ENCODE peak calls at places on chromosomes 5 and 9, in ten cellular contexts. K is KBM-7; T is choroid plexus epithelial cell; I is head of caudate nucleus; X is iPS-NIHi11; O is occipital lobe; Q is stimulated activated CD4-positive, alpha-beta T cell treated with anti-CD3 and anti-CD28 coated beads, Interleukin-2, amount 100 ng/mL, for 48 hours; H is psoas muscle; Z is AG20443; D is A549. V is an unnamed sample.

GRCh38 chr5:110414360-110414759 is 312.1 kb downstream of the TMEM232 start:
- DNase-seq in K (no peak), T (peak), I (no peak), X (peak), O (no peak), Q (no peak), H (no peak), Z (peak), D (no peak), V (peak)

GRCh38 chr9:138068601-138069035 is 191.0 kb downstream of the CACNA1B start:
- DNase-seq in K (no peak), T (no peak), I (peak), X (no peak), O (no peak), Q (no peak), H (no peak), Z (no peak), D (no peak), V (no peak)

GRCh38 chr5:77621440-77621839 is 17.1 kb downstream of the OTP start:
- DNase-seq in K (no peak), T (no peak), I (no peak), X (no peak), O (no peak), Q (no peak), H (no peak), Z (no peak), D (no peak), V (no peak)

GRCh38 chr9:93575706-93576295 is 583 bp upstream of the PHF2 start:
- DNase-seq in K (peak), T (no peak), I (no peak), X (peak), O (no peak), Q (peak), H (peak), Z (peak), D (peak), V (peak)

GRCh38 chr9:81559741-81560140 is 129.6 kb downstream of the TLE1 start:
- DNase-seq in K (no peak), T (peak), I (no peak), X (no peak), O (no peak), Q (no peak), H (no peak), Z (peak), D (peak), V (no peak)

GRCh38 chr5:10475931-10476687 is 34.4 kb downstream of the ROPN1L start:
- DNase-seq in K (no peak), T (no peak), I (no peak), X (no peak), O (no peak), Q (no peak), H (no peak), Z (no peak), D (no peak), V (no peak)

GRCh38 chr5:159341914-159342313 is 11.6 kb upstream of the IL12B start:
- DNase-seq in K (peak), T (peak), I (peak), X (peak), O (no peak), Q (peak), H (peak), Z (peak), D (peak), V (peak)

GRCh38 chr9:109906766-109907382 is 126.9 kb downstream of the PALM2AKAP2 start:
- DNase-seq in K (peak), T (peak), I (no peak), X (no peak), O (no peak), Q (no peak), H (no peak), Z (no peak), D (no peak), V (peak)

GRCh38 chr5:34622046-34622435 is 34.1 kb upstream of the RAI14 start:
- DNase-seq in K (no peak), T (no peak), I (no peak), X (no peak), O (no peak), Q (no peak), H (no peak), Z (peak), D (no peak), V (no peak)

GRCh38 chr5:111135946-111136345 is 43.8 kb downstream of the WDR36 start:
- DNase-seq in K (no peak), T (no peak), I (no peak), X (no peak), O (peak), Q (no peak), H (no peak), Z (no peak), D (peak), V (no peak)

GRCh38 chr5:20972419-20972925 is 984.5 kb upstream of the CDH18 start:
- DNase-seq in K (peak), T (peak), I (no peak), X (peak), O (peak), Q (no peak), H (peak), Z (no peak), D (peak), V (peak)

GRCh38 chr9:134965421-134965820 is 47.7 kb upstream of the FCN1 start:
- DNase-seq in K (no peak), T (no peak), I (no peak), X (no peak), O (no peak), Q (no peak), H (no peak), Z (no peak), D (no peak), V (no peak)

GRCh38 chr5:142151436-142152382 is 43.1 kb downstream of the NDFIP1 start:
- DNase-seq in K (peak), T (peak), I (no peak), X (no peak), O (no peak), Q (peak), H (no peak), Z (peak), D (peak), V (peak)

GRCh38 chr5:151799407-151799806 is 27.7 kb downstream of the G3BP1 start:
- DNase-seq in K (no peak), T (peak), I (no peak), X (no peak), O (no peak), Q (no peak), H (no peak), Z (no peak), D (no peak), V (no peak)